ENCODE peak calls at places on chromosomes 4 and X, in four cellular contexts. Q is AG04449, V is IMR-90, D is DND-41. F is an unnamed sample.

GRCh38 chrX:45851434-45851991 is 650.8 kb upstream of the DIPK2B start:
- DNase-seq in D (peak), Q (no peak), V (no peak), F (peak)

GRCh38 chrX:72395252-72395651 is 89.5 kb upstream of the CITED1 start:
- DNase-seq in V (no peak), Q (no peak), D (no peak), F (no peak)

GRCh38 chrX:134761788-134762187 is 103.5 kb upstream of the PLAC1 start:
- DNase-seq in D (peak), V (no peak), Q (no peak), F (peak)

GRCh38 chr4:146407669-146408084 is 114.1 kb downstream of the SLC10A7 start:
- DNase-seq in Q (no peak), D (no peak), V (peak), F (peak)

GRCh38 chr4:184100297-184100885 is 117.3 kb downstream of the ENPP6 start:
- DNase-seq in Q (no peak), D (peak), V (peak), F (peak)

GRCh38 chrX:65596270-65596669 is 61.7 kb upstream of the LAS1L start:
- DNase-seq in Q (no peak), D (peak), V (peak), F (peak)

GRCh38 chrX:20968996-20969395 is 405.2 kb upstream of the CNKSR2 start:
- DNase-seq in V (no peak), Q (no peak), D (no peak), F (peak)

GRCh38 chr4:103329642-103330041 is 131.5 kb upstream of the CENPE start:
- DNase-seq in D (no peak), Q (no peak), V (no peak), F (no peak)

GRCh38 chr4:2337131-2337723 is 75.3 kb upstream of the MXD4 start:
- DNase-seq in Q (no peak), D (no peak), V (no peak), F (no peak)

GRCh38 chr4:80011636-80012236 is 61.3 kb downstream of the ANTXR2 start:
- DNase-seq in V (peak), Q (peak), D (no peak), F (peak)

GRCh38 chr4:175414602-175415001 is 397.5 kb downstream of the GPM6A start:
- DNase-seq in V (no peak), Q (no peak), D (no peak), F (no peak)

GRCh38 chr4:52823478-52824092 is 38.5 kb upstream of the RASL11B start:
- DNase-seq in Q (no peak), V (peak), D (no peak), F (peak)

GRCh38 chr4:150425161-150425560 is 156.8 kb upstream of the MAB21L2 start:
- DNase-seq in V (no peak), Q (no peak), D (no peak), F (no peak)

GRCh38 chrX:13094780-13095425 is 50.5 kb upstream of the FAM9C start:
- DNase-seq in D (no peak), V (peak), Q (no peak), F (peak)

GRCh38 chr4:161554372-161554990 is 609.3 kb downstream of the FSTL5 start:
- DNase-seq in V (peak), D (no peak), Q (no peak), F (peak)

GRCh38 chr4:15396157-15396800 is 31.6 kb upstream of the C1QTNF7 start:
- DNase-seq in D (peak), Q (no peak), V (peak), F (peak)

GRCh38 chr4:186216465-186217024 is 10.8 kb upstream of the KLKB1 start:
- DNase-seq in Q (no peak), V (no peak), D (no peak), F (peak)

GRCh38 chr4:145679520-145679919 is 426 bp upstream of the C4orf51 start:
- DNase-seq in D (no peak), Q (peak), V (peak), F (peak)

GRCh38 chr4:56465599-56466295 is 1.7 kb upstream of the SRP72 start:
- DNase-seq in D (no peak), Q (no peak), V (peak), F (peak)

GRCh38 chrX:103052625-103053024 is 11.3 kb downstream of the BEX1 start:
- DNase-seq in Q (no peak), V (no peak), D (no peak), F (no peak)

GRCh38 chrX:154991039-154991438 is 31.5 kb downstream of the F8 start:
- DNase-seq in Q (no peak), D (no peak), V (no peak), F (no peak)

GRCh38 chrX:69019073-69019890 is 146.0 kb downstream of the PJA1 start:
- DNase-seq in V (no peak), Q (no peak), D (no peak), F (no peak)

GRCh38 chr4:25913056-25913850 is 767 bp upstream of the SMIM20 start:
- DNase-seq in Q (no peak), V (peak), D (peak), F (no peak)

GRCh38 chrX:101377542-101377941 is 8.4 kb downstream of the BTK start:
- DNase-seq in V (no peak), Q (no peak), D (no peak), F (no peak)

GRCh38 chrX:45712067-45712466 is 511.4 kb upstream of the DIPK2B start:
- DNase-seq in V (peak), D (no peak), Q (no peak), F (peak)

GRCh38 chr4:183722738-183723560 is 63.9 kb downstream of the TRAPPC11 start:
- DNase-seq in V (peak), Q (no peak), D (no peak), F (peak)

GRCh38 chr4:6042293-6043063 is 24.2 kb upstream of the C4orf50 start:
- DNase-seq in Q (no peak), D (no peak), V (no peak), F (no peak)

GRCh38 chr4:41881931-41882621 is 53.2 kb upstream of the TMEM33 start:
- DNase-seq in D (no peak), V (no peak), Q (no peak), F (no peak)

DNA sequence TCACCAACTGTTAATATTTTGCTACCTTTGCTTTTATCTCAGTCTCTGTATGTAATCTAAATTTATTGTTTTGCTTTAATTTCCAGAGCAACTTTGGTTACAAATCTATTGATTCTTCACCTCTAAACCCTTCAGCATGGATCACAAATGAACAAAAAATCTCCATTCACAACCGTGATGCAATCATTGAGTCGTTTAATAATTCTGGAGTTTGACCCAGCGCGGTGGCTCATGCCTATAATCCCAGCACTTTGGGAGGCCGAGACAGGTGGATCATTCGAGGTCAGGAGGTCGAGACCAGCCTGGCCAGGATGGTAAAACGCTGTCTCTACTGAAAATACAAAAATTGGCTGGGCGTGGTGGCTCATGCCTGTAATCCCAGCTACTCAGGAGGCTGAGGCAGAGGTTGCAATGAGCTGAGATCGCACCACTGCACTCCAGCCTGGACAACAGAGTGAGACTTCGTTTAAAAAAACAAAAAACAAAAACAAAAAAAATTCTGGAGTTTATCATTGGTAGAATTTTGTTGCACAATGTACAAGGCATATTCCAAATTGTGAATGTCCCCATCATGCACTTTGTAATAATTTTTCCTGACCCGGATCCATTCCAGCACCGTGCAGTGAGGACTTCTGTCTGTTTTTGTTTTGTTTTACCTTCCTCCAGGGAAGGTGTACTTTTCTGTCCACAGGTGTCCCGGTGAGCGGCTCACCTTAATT is 2.3 kb upstream of the IDUA start:
- DNase-seq in D (no peak), Q (no peak), V (no peak), F (no peak)
- H3K4me3 ChIP-seq in D (no peak), Q (peak), V (peak), F (no peak)

DNA sequence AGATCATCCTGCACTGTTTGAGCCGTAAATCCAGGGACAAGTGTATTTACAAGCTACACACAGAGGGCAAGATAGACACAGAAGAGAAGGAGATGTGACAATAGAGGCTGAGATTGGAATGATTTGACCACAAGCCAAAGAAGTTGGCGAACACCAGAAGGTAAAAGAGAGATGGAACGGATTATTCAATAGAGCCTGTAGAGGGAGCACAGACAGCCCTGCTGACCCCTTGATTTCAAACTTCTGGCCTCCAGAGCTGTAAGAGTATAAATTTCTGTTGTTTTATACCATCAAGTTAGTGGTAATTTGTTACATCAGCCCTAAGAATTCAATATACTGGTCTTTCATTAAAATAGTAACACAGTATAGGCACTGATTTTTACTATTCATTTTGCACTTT is 447.8 kb downstream of the FAT4 start:
- DNase-seq in V (no peak), Q (no peak), D (no peak), F (peak)
- TF ChIP-seq CTCF in V (no peak), Q (peak), D (no peak), F (peak)

GRCh38 chr4:87112063-87112462 is 108.4 kb downstream of the KLHL8 start:
- DNase-seq in D (no peak), Q (no peak), V (peak), F (peak)
- H3K4me3 ChIP-seq in D (no peak), Q (no peak), V (no peak), F (no peak)

DNA sequence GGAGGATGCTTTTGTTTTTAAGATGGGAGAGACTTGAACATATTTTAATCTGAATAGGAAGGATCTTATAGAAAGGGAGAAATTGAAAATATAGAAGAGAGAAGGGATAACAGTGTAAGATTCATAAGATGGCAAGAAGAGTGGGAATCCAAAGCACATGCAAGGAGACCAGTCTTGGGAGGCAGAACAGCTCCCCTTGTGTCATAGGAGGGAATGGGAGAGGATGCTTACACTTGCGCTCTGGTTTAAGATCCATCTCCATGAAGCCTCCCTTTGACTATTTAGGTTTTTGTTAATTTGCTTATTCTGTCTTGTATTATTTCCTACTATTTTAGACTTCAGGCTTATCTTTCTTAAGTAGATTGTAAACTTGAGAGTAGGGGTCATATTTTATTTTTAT is 42.7 kb downstream of the KIF4A start:
- DNase-seq in V (no peak), Q (no peak), D (no peak), F (no peak)
- TF ChIP-seq CTCF in V (no peak), Q (peak), D (peak), F (peak)

GRCh38 chrX:10237255-10237654 is 80.5 kb downstream of the CLCN4 start:
- DNase-seq in D (no peak), V (no peak), Q (no peak), F (no peak)
- H3K4me3 ChIP-seq in D (no peak), V (no peak), Q (no peak), F (no peak)

DNA sequence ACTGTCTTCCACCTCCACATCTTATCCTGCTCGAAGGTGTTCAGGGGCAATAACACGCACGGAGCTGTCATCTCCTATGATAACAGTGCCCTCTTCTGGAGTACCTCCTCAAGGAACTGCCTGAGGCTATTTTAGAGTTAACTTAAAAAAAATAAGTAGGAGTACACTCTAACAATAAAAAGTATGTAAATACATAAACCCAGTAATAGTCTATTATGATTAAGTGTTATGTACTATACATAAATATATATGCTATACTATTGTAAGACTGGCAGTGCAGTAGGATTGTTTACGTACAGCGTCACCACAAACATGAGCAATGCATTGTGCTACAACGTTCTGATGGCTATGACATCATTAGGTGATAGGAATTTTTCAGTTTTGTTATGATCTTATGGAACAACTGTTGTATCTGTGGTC is 34.5 kb upstream of the TLR2 start:
- DNase-seq in Q (no peak), D (peak), V (peak), F (peak)
- TF ChIP-seq CTCF in Q (no peak), D (peak), V (peak), F (peak)

DNA sequence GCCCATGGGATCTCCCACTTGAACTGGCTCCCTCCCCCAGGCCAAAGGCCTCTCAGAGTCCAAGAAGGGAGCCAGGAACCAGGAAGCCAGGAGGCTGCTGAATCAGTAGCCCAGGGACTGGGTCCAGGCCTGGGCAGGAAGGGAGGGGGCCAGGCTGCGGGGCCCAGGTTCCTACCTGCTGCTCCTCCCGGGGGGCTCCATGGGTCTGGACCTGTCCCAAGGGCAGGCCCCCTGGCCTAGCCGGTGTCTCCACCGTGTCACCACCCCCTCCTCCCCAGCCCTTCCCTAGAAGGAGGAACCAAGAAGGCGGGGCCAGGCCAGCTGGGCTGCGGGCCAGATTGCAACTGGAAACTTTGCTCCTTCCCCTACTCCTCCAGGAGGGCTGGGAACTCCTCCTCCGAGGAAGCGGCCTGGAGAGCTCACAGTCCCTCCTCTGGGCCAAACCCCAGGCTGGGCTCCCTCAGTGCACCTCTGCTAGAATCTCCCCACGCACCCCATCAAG is at the start of gene IQSEC2:
- DNase-seq in V (peak), Q (no peak), D (no peak), F (peak)
- H3K4me3 ChIP-seq in V (peak), Q (peak), D (no peak), F (peak)

GRCh38 chr4:45741897-45742296 is 382.0 kb downstream of the GABRG1 start:
- DNase-seq in V (no peak), Q (no peak), D (no peak), F (no peak)
- TF ChIP-seq CTCF in V (no peak), Q (no peak), D (no peak), F (no peak)

GRCh38 chrX:623268-623598 is 7.4 kb upstream of the SHOX start:
- DNase-seq in D (no peak), V (no peak), Q (no peak), F (no peak)
- H3K4me3 ChIP-seq in D (no peak), V (no peak), Q (no peak), F (no peak)